ENCODE peak calls at places on chromosomes 3 and 15, in four cellular contexts. E is HepG2, W is HCT116, C is H1. Y is an unnamed sample.

GRCh38 chr3:107674371-107674770 is 151.6 kb downstream of the BBX start:
- DNase-seq in E (no peak), W (no peak), C (no peak), Y (no peak)

GRCh38 chr15:58952751-58953150 is 19.3 kb upstream of the SLTM start:
- DNase-seq in E (no peak), W (no peak), C (no peak), Y (no peak)

GRCh38 chr3:178275311-178275710 is 260.9 kb upstream of the KCNMB2 start:
- DNase-seq in E (no peak), W (no peak), C (no peak), Y (no peak)

GRCh38 chr3:48086736-48087470 is 70.7 kb upstream of the MAP4 start:
- DNase-seq in E (peak), W (no peak), C (no peak), Y (no peak)

GRCh38 chr3:4935347-4935746 is 43.9 kb upstream of the BHLHE40 start:
- DNase-seq in E (no peak), W (no peak), C (no peak), Y (no peak)

GRCh38 chr15:94164202-94164807 is 67.1 kb upstream of the MCTP2 start:
- DNase-seq in E (peak), W (peak), C (peak), Y (peak)

GRCh38 chr3:101571028-101571895 is 2.7 kb upstream of the PCNP start:
- DNase-seq in E (no peak), W (no peak), C (no peak), Y (no peak)

GRCh38 chr15:44066211-44066827 is 128.8 kb downstream of the FRMD5 start:
- DNase-seq in E (peak), W (peak), C (peak), Y (peak)

GRCh38 chr15:79535536-79535935 is 103.4 kb downstream of the MINAR1 start:
- DNase-seq in E (no peak), W (no peak), C (no peak), Y (no peak)

DNA sequence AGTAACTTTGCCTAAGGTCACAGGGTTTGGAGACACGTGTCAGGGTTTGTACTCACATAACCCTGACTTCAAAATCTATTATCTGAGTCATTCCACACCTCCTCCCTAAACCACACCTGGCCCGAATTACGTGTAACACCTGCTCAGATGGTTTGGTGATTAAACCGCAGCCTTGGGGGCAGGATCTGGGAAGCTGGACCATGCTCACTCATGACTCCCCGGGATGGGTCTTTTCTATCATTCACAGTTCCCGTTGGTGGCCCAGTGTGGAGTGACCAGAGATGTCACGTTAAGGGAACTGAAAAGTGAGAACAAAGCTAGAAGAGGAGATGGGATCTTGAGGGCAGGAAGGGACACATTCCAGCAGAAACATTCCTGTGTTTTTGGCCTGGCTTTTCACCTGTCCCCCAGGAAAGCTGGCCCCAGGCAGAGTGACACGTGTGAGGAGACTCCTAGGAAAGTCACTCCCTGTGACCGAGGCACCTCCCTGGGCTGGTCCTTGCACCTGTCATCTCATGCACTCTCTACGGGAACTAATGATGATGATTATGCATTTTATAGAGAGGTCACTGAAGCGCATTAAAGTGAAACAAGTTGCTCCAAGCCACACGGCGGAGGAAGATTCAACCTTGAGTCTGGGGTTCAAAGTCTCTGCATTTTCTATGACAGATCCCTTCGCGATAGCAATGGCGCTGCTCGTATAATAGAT is 75.5 kb upstream of the POMGNT2 start:
- DNase-seq in E (no peak), W (no peak), C (no peak), Y (no peak)
- TF ChIP-seq YY1 in E (no peak), W (no peak), C (no peak), Y (no peak)

GRCh38 chr3:71055602-71056001 is 527.9 kb downstream of the FOXP1 start:
- DNase-seq in E (no peak), W (no peak), C (no peak), Y (no peak)
- TF ChIP-seq ZNF274 in E (no peak), W (no peak), C (no peak), Y (no peak)

GRCh38 chr3:103693831-103694230 is 1259.0 kb downstream of the ZPLD1 start:
- DNase-seq in E (no peak), W (no peak), C (no peak), Y (no peak)
- TF ChIP-seq YY1 in E (no peak), W (no peak), C (no peak), Y (no peak)

DNA sequence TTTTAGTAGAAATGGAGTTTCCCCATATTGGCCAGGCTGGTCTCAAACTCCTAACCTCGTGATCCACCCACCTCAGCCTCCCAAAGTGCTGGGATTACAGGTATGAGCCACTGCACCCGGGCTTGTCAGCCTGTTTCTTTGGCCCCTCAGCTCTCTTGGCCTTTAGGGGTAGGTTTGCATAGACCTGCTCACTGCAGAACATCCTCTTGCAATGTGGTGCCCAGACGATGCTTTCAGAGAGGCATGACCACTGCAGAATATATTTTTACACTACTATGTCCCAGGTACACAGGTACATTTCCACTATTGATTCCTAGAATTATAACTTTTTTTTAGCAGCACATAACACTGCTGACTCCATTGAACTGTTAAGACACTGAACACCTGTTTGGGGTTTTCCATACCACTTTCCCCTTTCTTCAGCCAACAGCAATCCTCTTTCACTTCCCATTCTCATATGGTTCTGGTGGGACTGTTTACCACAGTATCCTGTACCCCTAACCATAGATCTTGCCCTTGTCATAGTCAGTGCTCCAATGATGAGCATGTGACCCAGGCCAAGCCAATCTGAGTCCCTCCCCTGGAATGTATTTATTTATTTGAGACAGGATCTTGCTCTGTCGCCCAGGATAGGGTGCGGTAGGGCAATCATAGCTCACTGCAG is 21.1 kb downstream of the CCDC32 start:
- DNase-seq in E (no peak), W (no peak), C (no peak), Y (no peak)
- TF ChIP-seq ZNF274 in E (no peak), W (no peak), C (no peak), Y (no peak)

DNA sequence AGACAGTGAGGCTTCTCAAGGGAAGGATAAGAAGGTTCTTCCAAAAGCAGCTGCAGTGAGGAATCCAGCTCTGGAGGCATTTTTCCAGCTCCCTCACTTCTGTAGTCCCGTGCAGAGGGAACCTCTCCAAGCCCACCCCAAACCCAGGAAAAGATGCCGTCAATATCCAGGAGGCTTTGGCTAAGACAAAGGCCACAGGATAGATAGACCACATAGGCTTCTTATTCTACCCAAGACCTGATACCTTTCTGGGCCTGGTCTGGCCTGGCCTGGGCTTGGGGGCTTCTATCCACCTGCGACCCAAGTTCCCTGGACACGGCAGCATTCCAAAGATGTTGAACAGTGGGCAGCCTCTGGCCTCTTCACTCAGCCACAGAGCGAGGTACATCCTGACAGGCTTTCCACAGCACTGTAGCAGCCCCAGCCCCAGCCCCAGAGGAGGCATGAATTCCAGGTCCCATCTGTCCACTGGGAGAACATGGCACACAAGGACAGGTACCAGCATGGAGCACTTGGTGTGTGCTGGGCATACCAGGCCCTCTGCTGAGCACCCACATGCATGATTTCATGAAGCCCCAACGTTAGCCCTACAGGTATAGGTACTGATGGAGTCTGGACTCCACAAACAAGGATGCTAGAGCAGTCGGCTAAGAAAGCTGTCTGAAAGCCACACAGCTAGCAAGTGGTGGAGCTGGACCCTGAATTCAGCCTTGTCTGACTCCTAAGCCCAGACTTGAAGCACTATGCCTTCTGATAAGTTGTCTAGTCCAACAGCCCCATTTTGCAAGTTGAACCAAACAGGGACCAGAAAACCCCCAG is 1.3 kb upstream of the SLCO2A1 start:
- DNase-seq in E (no peak), W (no peak), C (peak), Y (no peak)
- TF ChIP-seq YY1 in E (no peak), W (no peak), C (no peak), Y (no peak)

DNA sequence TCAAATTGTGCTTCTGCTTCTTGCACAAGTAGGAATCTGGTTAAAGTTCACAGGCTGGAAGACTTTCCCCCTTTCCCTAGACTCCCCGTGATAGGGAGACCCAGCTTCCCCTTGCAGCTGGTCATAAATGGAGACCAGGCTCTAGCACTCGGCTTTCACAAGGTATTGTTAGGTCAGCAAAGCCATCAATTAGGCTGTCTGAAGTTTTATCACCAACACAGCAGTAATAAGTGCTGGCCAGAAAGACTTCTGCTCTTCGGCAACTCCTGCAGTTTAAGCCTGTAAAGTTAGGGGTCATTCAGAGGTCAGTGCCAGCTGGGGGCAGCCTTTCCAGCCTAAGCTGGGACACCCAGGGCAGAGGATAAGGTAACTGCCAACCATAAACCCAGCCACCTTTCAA is 203.4 kb downstream of the MEIS2 start:
- DNase-seq in E (no peak), W (no peak), C (no peak), Y (no peak)
- TF ChIP-seq ZNF274 in E (no peak), W (no peak), C (no peak), Y (no peak)

DNA sequence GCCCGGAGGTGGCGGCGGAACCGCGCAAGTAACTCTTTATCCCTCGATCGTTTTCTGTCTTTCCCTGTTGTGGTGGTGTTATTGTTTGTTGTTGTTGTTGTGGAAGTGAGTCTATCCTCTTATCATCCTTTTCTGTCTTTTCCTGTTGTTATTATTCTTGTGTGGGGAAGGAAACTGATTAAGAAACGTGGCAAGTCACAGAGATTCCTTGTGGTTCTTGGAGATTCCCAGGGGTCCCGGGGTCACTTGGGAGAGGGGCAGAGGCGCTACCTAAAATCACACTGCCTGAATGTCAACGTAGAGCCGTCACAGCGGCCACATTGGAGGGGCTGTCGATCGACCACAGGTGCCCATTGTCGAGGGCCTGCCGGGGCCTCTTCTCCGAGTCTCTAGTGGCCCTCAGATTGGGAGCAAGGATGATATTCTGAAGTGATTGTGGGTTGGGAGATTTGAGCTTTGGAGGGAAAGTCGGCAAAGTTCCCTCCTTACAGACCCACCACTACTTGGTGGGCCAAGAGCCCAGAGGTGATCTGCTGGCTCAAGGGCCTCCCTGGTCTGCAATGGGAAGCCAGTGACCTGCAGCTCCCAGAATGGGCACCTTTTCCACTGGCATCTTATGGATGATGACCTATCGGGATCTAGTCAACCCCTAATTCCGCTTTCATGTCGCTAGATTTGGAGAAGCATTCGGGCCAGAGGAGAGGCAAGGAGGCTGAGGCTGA is 816 bp downstream of the PARP14 start:
- DNase-seq in E (no peak), W (no peak), C (peak), Y (no peak)
- TF ChIP-seq YY1 in E (peak), W (no peak), C (peak), Y (no peak)

GRCh38 chr3:31576521-31576920 is 43.8 kb downstream of the STT3B start:
- DNase-seq in E (no peak), W (no peak), C (no peak), Y (no peak)

GRCh38 chr3:31573460-31573779 is 40.7 kb downstream of the STT3B start:
- DNase-seq in E (no peak), W (no peak), C (no peak), Y (no peak)

GRCh38 chr3:31575448-31575847 is 42.7 kb downstream of the STT3B start:
- DNase-seq in E (no peak), W (no peak), C (no peak), Y (no peak)

GRCh38 chr3:31571325-31571724 is 38.6 kb downstream of the STT3B start:
- DNase-seq in E (no peak), W (no peak), C (no peak), Y (no peak)

DNA sequence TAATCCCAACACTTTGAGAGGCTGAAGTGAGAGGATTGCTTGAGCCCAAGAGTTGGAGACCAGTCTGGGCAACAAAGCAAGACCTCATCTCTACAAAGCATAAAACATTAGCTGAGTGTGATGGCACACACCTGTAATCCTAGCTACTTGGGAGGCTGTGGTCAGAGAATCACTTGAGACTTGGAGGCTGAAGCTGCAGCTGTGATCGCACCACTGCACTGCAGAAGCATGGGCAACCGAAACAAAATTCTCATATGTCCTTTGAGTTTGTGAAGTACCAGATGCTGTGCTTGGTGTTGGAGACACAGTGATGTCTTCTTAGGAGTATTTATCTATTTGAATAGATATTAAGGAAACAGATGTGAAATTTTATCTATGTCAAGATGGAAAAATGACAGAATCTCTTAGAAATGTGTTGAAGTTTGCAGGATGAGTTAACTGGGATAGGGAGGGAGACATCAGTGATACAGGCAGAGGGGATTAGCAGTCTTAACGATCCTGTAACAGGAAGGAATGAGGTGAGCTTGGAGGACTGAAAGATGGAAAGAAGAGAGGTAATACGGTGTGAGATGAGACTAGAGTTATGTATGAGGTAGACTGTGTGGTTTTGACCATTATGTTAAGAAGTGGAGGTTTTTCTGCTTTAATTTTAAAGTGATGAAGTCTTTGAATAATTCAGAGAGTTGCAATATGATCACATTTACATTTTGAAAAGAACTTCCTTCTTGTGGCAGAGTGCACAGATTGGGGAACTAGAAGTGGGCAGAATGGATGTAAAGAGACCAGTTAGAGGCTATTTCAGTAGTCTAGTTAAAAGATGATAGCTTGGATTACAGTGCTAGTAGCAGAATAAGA is 40.1 kb downstream of the STT3B start:
- DNase-seq in E (no peak), W (no peak), C (no peak), Y (no peak)
- TF ChIP-seq ZNF274 in E (no peak), W (no peak), C (no peak), Y (no peak)

DNA sequence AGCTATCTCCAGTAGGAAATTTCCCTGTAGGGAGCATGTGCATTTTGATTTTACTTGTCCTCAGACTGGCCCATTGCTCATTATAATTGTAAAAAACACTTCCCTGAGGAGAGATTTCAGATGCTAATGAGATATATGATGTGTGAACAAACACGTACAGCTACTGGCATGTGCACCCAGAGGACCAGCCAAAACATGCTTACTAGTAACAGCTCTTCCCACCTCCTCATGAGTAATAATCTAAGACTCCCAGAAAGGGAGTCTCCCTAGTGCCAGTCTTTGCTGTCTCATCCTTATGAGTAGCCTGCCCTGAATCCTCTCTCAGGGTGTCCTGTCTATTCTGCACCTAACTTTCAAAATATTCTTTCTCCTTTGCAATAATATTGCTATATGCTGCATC is 43.4 kb downstream of the FBXO22 start:
- DNase-seq in E (no peak), W (no peak), C (no peak), Y (no peak)
- TF ChIP-seq YY1 in E (no peak), W (no peak), C (no peak), Y (no peak)